ENCODE peak calls at places on chromosome 13, in eight cellular contexts. Q is MM.1S; Y is left ventricle myocardium inferior; C is breast epithelium; A is cardiac fibroblast; V is CD8-positive, alpha-beta T cell; W is fibroblast of lung; T is AG04449. E is an unnamed sample.

GRCh38 chr13:43664700-43665191 is 122.0 kb downstream of the ENOX1 start:
- DNase-seq in V (no peak), A (peak; percentile 84), Y (peak; percentile 16), Q (peak; percentile 30), W (peak; percentile 79), C (no peak), T (peak; percentile 57), E (peak; percentile 82)

GRCh38 chr13:99983401-99984133 is 2.0 kb downstream of the ZIC2 start:
- DNase-seq in Q (no peak), W (no peak), Y (no peak), V (no peak), A (no peak), T (no peak), C (no peak), E (no peak)

GRCh38 chr13:49240017-49240416 is 7.7 kb upstream of the CDADC1 start:
- DNase-seq in T (no peak), A (peak; percentile 66), W (peak; percentile 60), C (no peak), V (peak; percentile 41), Y (no peak), Q (peak; percentile 16), E (peak; percentile 64)

GRCh38 chr13:97367427-97367826 is 66.5 kb upstream of the RAP2A start:
- DNase-seq in A (peak; percentile 51), Y (no peak), W (peak; percentile 78), T (no peak), V (no peak), C (peak; percentile 22), Q (no peak), E (peak; percentile 73)

GRCh38 chr13:80224468-80224867 is 116.5 kb downstream of the SPRY2 start:
- DNase-seq in Y (no peak), V (no peak), Q (no peak), T (no peak), W (no peak), A (peak; percentile 55), C (no peak), E (no peak)

GRCh38 chr13:76816394-76816793 is 69.8 kb downstream of the KCTD12 start:
- DNase-seq in C (no peak), Y (no peak), Q (peak; percentile 86), A (no peak), T (no peak), W (no peak), V (no peak), E (no peak)

GRCh38 chr13:77502104-77502720 is 33.3 kb upstream of the SCEL start:
- DNase-seq in W (no peak), Y (no peak), A (no peak), V (no peak), T (no peak), C (no peak), Q (no peak), E (no peak)

GRCh38 chr13:107375701-107376350 is 807.9 kb upstream of the ARGLU1 start:
- DNase-seq in Y (no peak), Q (no peak), V (no peak), W (no peak), T (no peak), C (no peak), A (no peak), E (no peak)

GRCh38 chr13:99657848-99658265 is 156.6 kb downstream of the TM9SF2 start:
- DNase-seq in V (peak; percentile 34), Q (no peak), W (peak; percentile 51), T (no peak), C (no peak), Y (peak; percentile 31), A (peak; percentile 27), E (peak; percentile 43)

GRCh38 chr13:99125335-99125915 is 75.2 kb upstream of the UBAC2 start:
- DNase-seq in T (no peak), A (no peak), V (no peak), C (no peak), W (peak; percentile 0), Q (no peak), Y (no peak), E (no peak)

GRCh38 chr13:83943530-83944279 is 61.4 kb upstream of the SLITRK1 start:
- DNase-seq in A (no peak), Y (no peak), V (no peak), W (peak; percentile 0), T (no peak), C (no peak), Q (no peak), E (peak; percentile 11)

GRCh38 chr13:30743319-30744055 is 8.1 kb downstream of the ALOX5AP start:
- DNase-seq in Y (no peak), V (no peak), A (peak; percentile 97), Q (no peak), W (peak; percentile 99), C (peak; percentile 73), T (peak; percentile 98), E (peak; percentile 98)
- TF ChIP-seq CTCF in Y (no peak), V (no peak), A (no peak), Q (no peak), W (no peak), C (no peak), T (no peak), E (peak; percentile 16)

DNA sequence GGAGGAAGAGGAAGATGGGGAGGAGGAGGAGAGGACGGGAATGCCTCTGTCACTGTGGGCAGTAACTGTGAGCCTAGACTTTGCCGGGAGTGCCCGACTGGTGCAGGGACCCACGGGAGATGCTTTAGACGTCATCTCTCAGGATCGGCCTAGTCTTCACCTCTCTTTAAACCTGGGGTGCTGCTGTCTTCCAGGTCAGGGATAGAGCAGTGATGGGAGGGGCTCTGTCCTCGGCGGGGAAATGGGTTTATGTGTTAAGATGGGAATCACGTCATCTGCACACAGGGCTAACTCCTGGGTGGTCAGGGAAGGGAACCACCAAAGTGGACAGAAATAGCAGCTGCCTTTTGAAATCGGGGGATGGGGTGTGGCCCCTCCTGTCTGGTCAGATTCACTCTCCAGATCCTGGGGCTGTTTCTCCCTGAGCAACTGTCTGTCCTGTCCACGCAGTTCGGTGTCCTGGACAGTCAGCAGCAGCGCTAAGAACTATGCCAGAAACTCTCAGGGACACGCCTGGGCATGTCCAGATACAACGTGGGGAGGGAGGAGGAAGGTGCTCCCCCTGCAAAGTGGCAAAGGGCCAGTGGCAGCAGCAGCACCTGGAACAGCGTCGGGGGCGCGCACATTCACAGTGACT is 26.8 kb downstream of the GAS6 start:
- DNase-seq in W (peak; percentile 93), Q (no peak), A (peak; percentile 94), C (peak; percentile 90), Y (peak; percentile 76), V (no peak), T (peak; percentile 69), E (peak; percentile 93)
- H3K4me3 ChIP-seq in W (peak overlapping the region; percentile 19), Q (no peak overlapping the region), A (no peak overlapping the region), C (no peak overlapping the region), Y (peak overlapping the region; percentile 49), V (no peak overlapping the region), T (no peak overlapping the region), E (no peak overlapping the region)

GRCh38 chr13:39273953-39274352 is 235.7 kb downstream of the NHLRC3 start:
- DNase-seq in Y (no peak), V (no peak), C (no peak), T (no peak), Q (no peak), A (peak; percentile 14), W (peak; percentile 20), E (peak; percentile 52)
- TF ChIP-seq CTCF in Y (peak; percentile 46), V (no peak), C (no peak), T (no peak), Q (no peak), A (no peak), W (no peak), E (peak; percentile 50)

GRCh38 chr13:37716796-37717195 is 118.2 kb upstream of the POSTN start:
- DNase-seq in Q (no peak), C (no peak), V (no peak), Y (no peak), W (no peak), A (peak; percentile 43), T (no peak), E (peak; percentile 70)

GRCh38 chr13:37715606-37716015 is 117.0 kb upstream of the POSTN start:
- DNase-seq in C (no peak), W (peak; percentile 94), Y (no peak), Q (no peak), T (peak; percentile 80), V (no peak), A (peak; percentile 91), E (peak; percentile 96)

GRCh38 chr13:37716395-37716794 is 117.8 kb upstream of the POSTN start:
- DNase-seq in A (peak; percentile 74), Q (no peak), Y (no peak), T (no peak), W (peak; percentile 89), V (no peak), C (no peak), E (peak; percentile 94)
- H3K4me3 ChIP-seq in A (no peak overlapping the region), Q (no peak overlapping the region), Y (no peak overlapping the region), T (no peak overlapping the region), W (no peak overlapping the region), V (no peak overlapping the region), C (no peak overlapping the region), E (no peak overlapping the region)

GRCh38 chr13:67410645-67411044 is 180.5 kb upstream of the PCDH9 start:
- DNase-seq in V (no peak), Q (no peak), C (no peak), W (no peak), T (no peak), A (no peak), Y (no peak), E (peak; percentile 18)

GRCh38 chr13:67421475-67421874 is 191.3 kb upstream of the PCDH9 start:
- DNase-seq in C (no peak), V (no peak), Y (no peak), W (no peak), Q (no peak), T (no peak), A (no peak), E (no peak)

GRCh38 chr13:67416047-67416925 is 186.2 kb upstream of the PCDH9 start:
- DNase-seq in V (no peak), A (peak; percentile 81), W (peak; percentile 38), T (no peak), Q (no peak), C (no peak), Y (no peak), E (peak; percentile 80)
- TF ChIP-seq CTCF in V (no peak), A (peak; percentile 99), W (no peak), T (peak; percentile 20), Q (peak; percentile 26), C (no peak), Y (peak; percentile 52), E (peak; percentile 97)

E was measured in choroid plexus epithelial cell.